ENCODE peak calls at places on chromosome 5, in seven cellular contexts. One of them, this sample, is unnamed.

GRCh38 chr5:181261320-181262085 is 560 bp upstream of the TRIM52 start:
- DNase-seq in HCT116: peak
- DNase-seq in brain microvascular endothelial cell: peak
- DNase-seq in stimulated activated CD8-positive, alpha-beta memory T cell treated with anti-CD3 and anti-CD28 coated beads, Interleukin-4, amount 100 ng/mL, for 4 hours: peak
- DNase-seq in fibroblast of the aortic adventitia: peak
- DNase-seq in amniotic stem cell: no peak
- DNase-seq in SK-N-SH: peak
- DNase-seq in this sample: no peak

GRCh38 chr5:58770131-58770530 is 187.3 kb downstream of the RAB3C start:
- DNase-seq in HCT116: no peak
- DNase-seq in brain microvascular endothelial cell: no peak
- DNase-seq in stimulated activated CD8-positive, alpha-beta memory T cell treated with anti-CD3 and anti-CD28 coated beads, Interleukin-4, amount 100 ng/mL, for 4 hours: no peak
- DNase-seq in fibroblast of the aortic adventitia: no peak
- DNase-seq in amniotic stem cell: no peak
- DNase-seq in SK-N-SH: no peak
- DNase-seq in this sample: no peak

GRCh38 chr5:114308017-114308416 is 53.9 kb upstream of the KCNN2 start:
- DNase-seq in HCT116: no peak
- DNase-seq in brain microvascular endothelial cell: no peak
- DNase-seq in stimulated activated CD8-positive, alpha-beta memory T cell treated with anti-CD3 and anti-CD28 coated beads, Interleukin-4, amount 100 ng/mL, for 4 hours: no peak
- DNase-seq in fibroblast of the aortic adventitia: no peak
- DNase-seq in amniotic stem cell: no peak
- DNase-seq in SK-N-SH: no peak
- DNase-seq in this sample: no peak

GRCh38 chr5:1515921-1516571 is 7.7 kb downstream of the LPCAT1 start:
- DNase-seq in HCT116: peak
- DNase-seq in brain microvascular endothelial cell: no peak
- DNase-seq in stimulated activated CD8-positive, alpha-beta memory T cell treated with anti-CD3 and anti-CD28 coated beads, Interleukin-4, amount 100 ng/mL, for 4 hours: no peak
- DNase-seq in fibroblast of the aortic adventitia: no peak
- DNase-seq in amniotic stem cell: no peak
- DNase-seq in SK-N-SH: no peak
- DNase-seq in this sample: no peak

GRCh38 chr5:124906339-124907097 is 160.1 kb upstream of the ZNF608 start:
- DNase-seq in HCT116: no peak
- DNase-seq in brain microvascular endothelial cell: peak
- DNase-seq in stimulated activated CD8-positive, alpha-beta memory T cell treated with anti-CD3 and anti-CD28 coated beads, Interleukin-4, amount 100 ng/mL, for 4 hours: no peak
- DNase-seq in fibroblast of the aortic adventitia: peak
- DNase-seq in amniotic stem cell: no peak
- DNase-seq in SK-N-SH: peak
- DNase-seq in this sample: no peak

GRCh38 chr5:142871880-142872200 is 101.7 kb downstream of the ARHGAP26 start:
- DNase-seq in HCT116: no peak
- DNase-seq in brain microvascular endothelial cell: peak
- DNase-seq in stimulated activated CD8-positive, alpha-beta memory T cell treated with anti-CD3 and anti-CD28 coated beads, Interleukin-4, amount 100 ng/mL, for 4 hours: no peak
- DNase-seq in fibroblast of the aortic adventitia: no peak
- DNase-seq in amniotic stem cell: no peak
- DNase-seq in SK-N-SH: peak
- DNase-seq in this sample: no peak

GRCh38 chr5:84248013-84248412 is 136.7 kb downstream of the EDIL3 start:
- DNase-seq in HCT116: no peak
- DNase-seq in brain microvascular endothelial cell: no peak
- DNase-seq in stimulated activated CD8-positive, alpha-beta memory T cell treated with anti-CD3 and anti-CD28 coated beads, Interleukin-4, amount 100 ng/mL, for 4 hours: no peak
- DNase-seq in fibroblast of the aortic adventitia: no peak
- DNase-seq in amniotic stem cell: no peak
- DNase-seq in SK-N-SH: no peak
- DNase-seq in this sample: no peak

GRCh38 chr5:65663804-65664521 is 39.1 kb downstream of the SHLD3 start:
- DNase-seq in HCT116: peak
- DNase-seq in brain microvascular endothelial cell: no peak
- DNase-seq in stimulated activated CD8-positive, alpha-beta memory T cell treated with anti-CD3 and anti-CD28 coated beads, Interleukin-4, amount 100 ng/mL, for 4 hours: no peak
- DNase-seq in fibroblast of the aortic adventitia: peak
- DNase-seq in amniotic stem cell: no peak
- DNase-seq in SK-N-SH: peak
- DNase-seq in this sample: no peak

GRCh38 chr5:58458851-58459275 is 1.0 kb downstream of the PLK2 start:
- DNase-seq in HCT116: peak
- DNase-seq in brain microvascular endothelial cell: no peak
- DNase-seq in stimulated activated CD8-positive, alpha-beta memory T cell treated with anti-CD3 and anti-CD28 coated beads, Interleukin-4, amount 100 ng/mL, for 4 hours: no peak
- DNase-seq in fibroblast of the aortic adventitia: no peak
- DNase-seq in amniotic stem cell: no peak
- DNase-seq in SK-N-SH: peak
- DNase-seq in this sample: no peak

GRCh38 chr5:77560677-77561263 is 68.7 kb upstream of the WDR41 start:
- DNase-seq in HCT116: peak
- DNase-seq in brain microvascular endothelial cell: peak
- DNase-seq in stimulated activated CD8-positive, alpha-beta memory T cell treated with anti-CD3 and anti-CD28 coated beads, Interleukin-4, amount 100 ng/mL, for 4 hours: no peak
- DNase-seq in fibroblast of the aortic adventitia: peak
- DNase-seq in amniotic stem cell: peak
- DNase-seq in SK-N-SH: peak
- DNase-seq in this sample: no peak

GRCh38 chr5:142363619-142363963 is 38.8 kb upstream of the SPRY4 start:
- DNase-seq in HCT116: no peak
- DNase-seq in brain microvascular endothelial cell: no peak
- DNase-seq in stimulated activated CD8-positive, alpha-beta memory T cell treated with anti-CD3 and anti-CD28 coated beads, Interleukin-4, amount 100 ng/mL, for 4 hours: no peak
- DNase-seq in fibroblast of the aortic adventitia: no peak
- DNase-seq in amniotic stem cell: no peak
- DNase-seq in SK-N-SH: no peak
- DNase-seq in this sample: no peak

GRCh38 chr5:115847290-115847689 is 5.6 kb downstream of the AP3S1 start:
- DNase-seq in HCT116: peak
- DNase-seq in brain microvascular endothelial cell: no peak
- DNase-seq in stimulated activated CD8-positive, alpha-beta memory T cell treated with anti-CD3 and anti-CD28 coated beads, Interleukin-4, amount 100 ng/mL, for 4 hours: no peak
- DNase-seq in fibroblast of the aortic adventitia: no peak
- DNase-seq in amniotic stem cell: no peak
- DNase-seq in SK-N-SH: no peak
- DNase-seq in this sample: no peak

GRCh38 chr5:66538126-66538525 is 58.1 kb upstream of the MAST4 start:
- DNase-seq in HCT116: no peak
- DNase-seq in brain microvascular endothelial cell: no peak
- DNase-seq in stimulated activated CD8-positive, alpha-beta memory T cell treated with anti-CD3 and anti-CD28 coated beads, Interleukin-4, amount 100 ng/mL, for 4 hours: no peak
- DNase-seq in fibroblast of the aortic adventitia: no peak
- DNase-seq in amniotic stem cell: no peak
- DNase-seq in SK-N-SH: no peak
- DNase-seq in this sample: no peak

This sample was measured in cortex of kidney.